ENCODE peak calls at places on chromosomes 13 and 19, in ten cellular contexts. D is activated CD4-positive, CD25-positive, alpha-beta regulatory T cell treated with anti-CD3 and anti-CD28 coated beads, Interleukin-2, amount 50 U/mL, for 16 hours; O is MM.1S; J is NCI-H748 treated with DMSO at 0.1 percent for 48 hours; F is NCI-H1694 treated with DMSO at 0.1 percent for 48 hours; U is EL; V is ELR; T is activated CD4-positive, alpha-beta T cell treated with anti-CD3 and anti-CD28 coated beads for 1 hour; L is HT1080; H is stimulated activated CD4-positive, alpha-beta T cell treated with anti-CD3 and anti-CD28 coated beads, Interleukin-2, amount 100 ng/mL, for 4 hours. X is an unnamed sample.
A peak's percentile ranks its signal among the peaks of the same experiment; 100 is the strongest.

GRCh38 chr19:8336072-8336569 is 6.9 kb downstream of the KANK3 start:
- DNase-seq in L (no peak), U (no peak), D (no peak), O (no peak), V (no peak), F (no peak), H (no peak), J (no peak), T (no peak), X (no peak)

GRCh38 chr19:10602330-10603083 is 15.4 kb upstream of the AP1M2 start:
- DNase-seq in J (peak; percentile 45), F (peak; percentile 19), T (peak; percentile 83), V (peak; percentile 81), H (peak; percentile 80), U (peak; percentile 80), O (peak; percentile 72), L (no peak), D (peak; percentile 80), X (no peak)

GRCh38 chr13:41311607-41312500 is 787 bp downstream of the NAA16 start:
- DNase-seq in O (peak; percentile 43), F (no peak), V (peak; percentile 78), J (peak; percentile 21), T (peak; percentile 45), H (peak; percentile 28), L (peak; percentile 42), D (peak; percentile 28), U (peak; percentile 69), X (peak; percentile 28)

GRCh38 chr13:50512602-50513527 is 330.6 kb downstream of the DLEU7 start:
- DNase-seq in L (peak; percentile 37), T (no peak), H (peak; percentile 10), J (no peak), V (peak; percentile 42), U (peak; percentile 41), O (peak; percentile 80), D (no peak), F (no peak), X (no peak)

GRCh38 chr13:113602291-113602970 is 17.9 kb downstream of the TFDP1 start:
- DNase-seq in D (no peak), H (no peak), U (no peak), F (no peak), J (no peak), T (no peak), L (no peak), V (no peak), O (no peak), X (no peak)

GRCh38 chr19:52889931-52890330 is 7.5 kb downstream of the ZNF320 start:
- DNase-seq in T (no peak), H (no peak), J (no peak), D (no peak), L (no peak), F (no peak), U (no peak), V (no peak), O (no peak), X (no peak)

GRCh38 chr13:35882722-35883497 is 248.3 kb downstream of the DCLK1 start:
- DNase-seq in O (no peak), L (peak; percentile 13), T (no peak), J (no peak), U (no peak), V (no peak), F (no peak), D (no peak), H (no peak), X (no peak)

GRCh38 chr13:113938716-113939115 is 35.2 kb downstream of the C13orf46 start:
- DNase-seq in T (no peak), U (no peak), O (no peak), F (no peak), V (no peak), L (no peak), D (no peak), J (no peak), H (no peak), X (no peak)

GRCh38 chr13:95288899-95289500 is 12.3 kb downstream of the ABCC4 start:
- DNase-seq in H (no peak), T (no peak), V (peak; percentile 15), U (no peak), L (no peak), D (no peak), J (no peak), F (no peak), O (no peak), X (peak; percentile 81)

GRCh38 chr19:46951236-46951986 is 68.2 kb upstream of the NPAS1 start:
- DNase-seq in F (no peak), H (no peak), T (no peak), L (peak; percentile 90), V (peak; percentile 93), O (no peak), U (peak; percentile 73), D (no peak), J (no peak), X (peak; percentile 97)

GRCh38 chr19:36997152-36997842 is 80.9 kb upstream of the ZNF420 start:
- DNase-seq in J (no peak), T (no peak), U (no peak), D (no peak), L (no peak), O (no peak), H (no peak), V (peak; percentile 7), F (no peak), X (no peak)

GRCh38 chr19:2477141-2477710 is 1.3 kb downstream of the GADD45B start:
- DNase-seq in D (no peak), L (no peak), J (no peak), T (no peak), H (no peak), U (peak; percentile 48), V (peak; percentile 74), O (peak; percentile 47), F (no peak), X (peak; percentile 64)

GRCh38 chr19:10431943-10432735 is 11.8 kb downstream of the PDE4A start:
- DNase-seq in F (no peak), U (peak; percentile 55), O (no peak), H (peak; percentile 28), J (no peak), D (peak; percentile 44), T (peak; percentile 36), L (no peak), V (peak; percentile 57), X (no peak)

GRCh38 chr19:33152178-33152577 is 20.3 kb downstream of the WDR88 start:
- DNase-seq in F (no peak), U (no peak), J (no peak), D (no peak), L (no peak), H (no peak), V (no peak), T (no peak), O (no peak), X (no peak)

GRCh38 chr19:8631425-8631819 is 989 bp downstream of the NFILZ start:
- DNase-seq in J (no peak), F (no peak), V (no peak), H (no peak), O (no peak), U (peak; percentile 33), L (no peak), T (no peak), D (no peak), X (no peak)

GRCh38 chr13:41137241-41137640 is 4.6 kb upstream of the KBTBD6 start:
- DNase-seq in O (no peak), J (no peak), F (no peak), L (peak; percentile 36), H (no peak), T (no peak), V (peak; percentile 62), U (peak; percentile 47), D (no peak), X (peak; percentile 99)

GRCh38 chr13:95564948-95565347 is 12.4 kb downstream of the CLDN10 start:
- DNase-seq in J (no peak), U (peak; percentile 48), H (no peak), L (peak; percentile 71), V (peak; percentile 52), F (no peak), T (no peak), D (no peak), O (no peak), X (peak; percentile 89)

GRCh38 chr13:69793803-69794453 is 313.7 kb upstream of the ATXN8OS start:
- DNase-seq in O (no peak), D (no peak), H (no peak), T (no peak), F (no peak), J (no peak), L (no peak), U (no peak), V (peak; percentile 10), X (no peak)

GRCh38 chr13:43245374-43245964 is 222.1 kb downstream of the DNAJC15 start:
- DNase-seq in U (peak; percentile 94), D (no peak), J (no peak), H (no peak), F (no peak), V (peak; percentile 96), T (no peak), O (no peak), L (peak; percentile 92), X (peak; percentile 81)

GRCh38 chr13:26457212-26457611 is 100.3 kb upstream of the WASF3 start:
- DNase-seq in U (peak; percentile 89), T (no peak), H (no peak), D (no peak), F (no peak), O (no peak), V (peak; percentile 68), J (no peak), L (peak; percentile 65), X (peak; percentile 52)

GRCh38 chr19:21202865-21203494 is 61.1 kb downstream of the ZNF431 start:
- DNase-seq in T (no peak), L (peak; percentile 15), O (peak; percentile 33), J (peak; percentile 16), F (peak; percentile 1), H (peak; percentile 3), D (no peak), U (peak; percentile 64), V (peak; percentile 53), X (peak; percentile 37)

GRCh38 chr19:18589380-18590272 is 1.0 kb downstream of the REX1BD start:
- DNase-seq in L (peak; percentile 61), O (peak; percentile 76), V (peak; percentile 80), T (peak; percentile 56), H (peak; percentile 52), D (peak; percentile 45), U (peak; percentile 71), J (peak; percentile 78), F (peak; percentile 93), X (peak; percentile 41)

GRCh38 chr19:46073268-46073922 is 32.6 kb upstream of the IGFL4 start:
- DNase-seq in D (no peak), J (no peak), U (no peak), H (no peak), O (no peak), F (no peak), V (peak; percentile 40), L (no peak), T (no peak), X (no peak)

GRCh38 chr19:36110487-36111199 is at the start of gene OVOL3:
- DNase-seq in H (no peak), O (no peak), T (no peak), V (no peak), F (no peak), U (no peak), L (no peak), D (no peak), J (no peak), X (no peak)

GRCh38 chr13:73060251-73061160 is 1.7 kb downstream of the KLF5 start:
- DNase-seq in H (no peak), F (no peak), O (no peak), U (peak; percentile 76), D (no peak), L (peak; percentile 56), V (peak; percentile 80), T (no peak), J (peak; percentile 25), X (peak; percentile 77)

GRCh38 chr13:110166598-110166997 is 140.4 kb downstream of the COL4A1 start:
- DNase-seq in D (no peak), U (peak; percentile 14), H (no peak), T (no peak), J (no peak), O (no peak), V (no peak), F (no peak), L (no peak), X (no peak)

GRCh38 chr13:112448621-112449544 is 72.7 kb downstream of the SPACA7 start:
- DNase-seq in H (no peak), U (no peak), V (no peak), J (no peak), T (no peak), L (no peak), F (no peak), D (no peak), O (no peak), X (no peak)

GRCh38 chr19:44951179-44952159 is 3.7 kb upstream of the CLPTM1 start:
- DNase-seq in J (peak; percentile 79), U (peak; percentile 73), H (peak; percentile 49), D (peak; percentile 55), V (peak; percentile 86), T (peak; percentile 37), L (peak; percentile 40), F (peak; percentile 83), O (peak; percentile 78), X (peak; percentile 64)